ENCODE peak calls at places on chromosomes 6 and 20, in eight cellular contexts. S is testis, T is ovary, D is stomach, Z is left ventricle myocardium inferior, I is GM12878, O is hepatocyte, R is adrenal gland. L is an unnamed sample.
A peak's percentile ranks its signal among the peaks of the same experiment; 100 is the strongest.

GRCh38 chr6:18121580-18122127 is 823 bp downstream of the NHLRC1 start:
- DNase-seq in S (no peak), T (no peak), D (no peak), Z (no peak), I (no peak), O (no peak), R (no peak), L (peak; percentile 10)

GRCh38 chr20:35398660-35399144 is 13.1 kb downstream of the UQCC1 start:
- DNase-seq in S (no peak), T (no peak), D (no peak), Z (no peak), I (no peak), O (no peak), R (no peak), L (no peak)

GRCh38 chr6:40397287-40398033 is 189.7 kb downstream of the LRFN2 start:
- DNase-seq in S (no peak), T (no peak), D (no peak), Z (no peak), I (no peak), O (no peak), R (no peak), L (no peak)

GRCh38 chr6:127190552-127190951 is 72.1 kb downstream of the RSPO3 start:
- DNase-seq in S (no peak), T (no peak), D (no peak), Z (no peak), I (no peak), O (peak; percentile 46), R (no peak), L (no peak)

GRCh38 chr6:135182120-135182992 is 1.2 kb downstream of the MYB start:
- DNase-seq in S (no peak), T (no peak), D (peak; percentile 31), Z (no peak), I (no peak), O (peak; percentile 28), R (peak; percentile 15), L (no peak)

GRCh38 chr6:128508588-128509296 is 11.7 kb downstream of the PTPRK start:
- DNase-seq in S (no peak), T (no peak), D (no peak), Z (no peak), I (no peak), O (peak; percentile 48), R (no peak), L (no peak)

GRCh38 chr20:38231786-38232130 is 28.8 kb downstream of the KIAA1755 start:
- DNase-seq in S (peak; percentile 53), T (no peak), D (no peak), Z (peak; percentile 55), I (no peak), O (no peak), R (peak; percentile 41), L (no peak)

GRCh38 chr20:57908691-57909090 is 198.9 kb upstream of the PMEPA1 start:
- DNase-seq in S (no peak), T (no peak), D (no peak), Z (no peak), I (no peak), O (no peak), R (no peak), L (no peak)

GRCh38 chr20:20459726-20460125 is 91.8 kb downstream of the INSM1 start:
- DNase-seq in S (no peak), T (no peak), D (no peak), Z (no peak), I (no peak), O (no peak), R (no peak), L (no peak)

GRCh38 chr6:150395388-150396009 is 26.7 kb downstream of the IYD start:
- DNase-seq in S (peak; percentile 81), T (no peak), D (no peak), Z (no peak), I (no peak), O (peak; percentile 82), R (peak; percentile 47), L (peak; percentile 4)

GRCh38 chr6:26576929-26577719 is 19.6 kb upstream of the ABT1 start:
- DNase-seq in S (peak; percentile 67), T (no peak), D (no peak), Z (peak; percentile 44), I (no peak), O (peak; percentile 69), R (no peak), L (peak; percentile 45)

GRCh38 chr6:13075491-13075845 is 252.9 kb downstream of the TBC1D7 start:
- DNase-seq in S (no peak), T (no peak), D (no peak), Z (no peak), I (no peak), O (no peak), R (no peak), L (no peak)

GRCh38 chr6:154410619-154411044 is 54.0 kb upstream of the IPCEF1 start:
- DNase-seq in S (peak; percentile 68), T (peak; percentile 70), D (no peak), Z (no peak), I (no peak), O (peak; percentile 68), R (peak; percentile 64), L (no peak)

DNA sequence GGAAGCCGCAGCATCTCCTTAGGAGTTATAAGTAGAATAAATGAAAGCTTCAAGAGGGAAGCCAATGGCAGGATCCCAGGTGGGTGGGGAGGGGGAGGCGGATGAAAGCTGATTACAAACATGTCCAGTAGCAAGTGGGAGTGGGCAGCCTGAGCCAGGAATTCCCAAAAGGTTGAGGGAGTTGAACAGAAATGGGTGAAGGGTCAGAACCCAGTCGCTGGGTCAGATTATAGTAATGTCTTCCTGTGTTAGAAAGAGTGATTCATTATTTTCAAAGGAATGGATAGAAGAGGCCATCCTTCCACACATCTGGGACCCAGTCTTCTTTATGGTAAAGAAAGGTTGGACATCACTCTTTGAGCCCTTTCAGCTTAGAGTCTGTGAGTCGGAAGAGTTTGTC is 41.0 kb upstream of the FAM50B start:
- DNase-seq in S (no peak), T (no peak), D (no peak), Z (no peak), I (no peak), O (no peak), R (no peak), L (no peak)
- H3K4me3 ChIP-seq in S (no peak overlapping the region), T (no peak overlapping the region), D (no peak overlapping the region), Z (no peak overlapping the region), I (no peak overlapping the region), O (no peak overlapping the region), R (no peak overlapping the region), L (no peak overlapping the region)

GRCh38 chr6:78438135-78438534 is 429.2 kb upstream of the IRAK1BP1 start:
- DNase-seq in S (no peak), T (no peak), D (no peak), Z (no peak), I (no peak), O (no peak), R (no peak), L (no peak)

GRCh38 chr6:78436335-78436734 is 431.0 kb upstream of the IRAK1BP1 start:
- DNase-seq in S (peak; percentile 19), T (no peak), D (no peak), Z (no peak), I (no peak), O (peak; percentile 4), R (no peak), L (no peak)
- TF ChIP-seq CTCF in S (no peak), T (no peak), D (no peak), Z (no peak), I (peak; percentile 15), O (peak; percentile 12), R (no peak), L (peak; percentile 13)

GRCh38 chr6:160082627-160083026 is 39.0 kb upstream of the SLC22A1 start:
- DNase-seq in S (no peak), T (no peak), D (no peak), Z (no peak), I (no peak), O (no peak), R (no peak), L (no peak)

GRCh38 chr6:160085713-160086505 is 35.7 kb upstream of the SLC22A1 start:
- DNase-seq in S (no peak), T (no peak), D (no peak), Z (no peak), I (no peak), O (no peak), R (no peak), L (no peak)

GRCh38 chr6:160085226-160085625 is 36.4 kb upstream of the SLC22A1 start:
- DNase-seq in S (no peak), T (no peak), D (no peak), Z (no peak), I (no peak), O (no peak), R (no peak), L (no peak)

GRCh38 chr6:160086754-160087153 is 34.9 kb upstream of the SLC22A1 start:
- DNase-seq in S (no peak), T (no peak), D (no peak), Z (no peak), I (no peak), O (no peak), R (no peak), L (no peak)

DNA sequence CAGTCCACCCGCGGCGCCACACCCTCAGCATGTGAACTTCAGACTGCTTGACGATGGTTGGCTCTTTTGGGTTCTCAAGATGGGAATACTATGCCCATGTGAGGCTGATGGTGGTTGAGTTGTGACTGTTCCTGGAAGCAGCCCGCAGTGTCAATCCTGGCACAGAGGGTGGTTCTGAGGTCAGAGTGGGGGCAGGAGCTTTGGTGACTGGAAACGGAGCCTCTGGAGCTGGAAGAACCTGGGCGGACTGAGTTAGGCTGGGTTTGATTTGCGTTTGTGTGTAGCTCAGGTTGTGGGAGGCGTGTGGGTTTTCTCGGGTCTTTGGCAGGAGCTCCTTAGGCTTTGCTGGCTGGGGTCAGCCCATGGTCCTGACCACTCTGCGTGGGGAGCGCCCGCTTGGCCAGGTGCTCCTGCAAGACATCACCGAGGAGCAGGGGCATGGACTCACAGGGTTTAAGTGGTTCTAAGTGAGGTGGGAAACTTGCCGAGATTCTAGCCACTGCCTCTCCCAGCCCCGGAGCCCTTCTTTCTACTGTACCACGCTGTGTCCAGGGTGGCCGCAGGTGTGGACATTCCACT is 37.3 kb upstream of the SLC22A1 start:
- DNase-seq in S (no peak), T (no peak), D (no peak), Z (no peak), I (no peak), O (no peak), R (no peak), L (no peak)
- H3K36me3 ChIP-seq in S (no peaks in the 10 kb centered on the region), T (no peaks in the 10 kb centered on the region), D (peaks cover 100% of the 10 kb centered on the region), Z (peaks cover 100% of the 10 kb centered on the region), I (peaks cover 20% of the 10 kb centered on the region), O (no peaks in the 10 kb centered on the region), R (no peaks in the 10 kb centered on the region), L (peaks cover 43% of the 10 kb centered on the region)

GRCh38 chr6:32254761-32255211 is 30.9 kb upstream of the NOTCH4 start:
- DNase-seq in S (peak; percentile 39), T (peak; percentile 35), D (no peak), Z (no peak), I (no peak), O (no peak), R (no peak), L (no peak)
- H3K4me3 ChIP-seq in S (peak overlapping the region; percentile 53), T (peak overlapping the region; percentile 40), D (peak overlapping the region; percentile 42), Z (peak overlapping the region; percentile 60), I (no peak overlapping the region), O (peak overlapping the region; percentile 6), R (peak overlapping the region; percentile 11), L (no peak overlapping the region)

GRCh38 chr20:48745330-48745729 is 82.5 kb downstream of the PREX1 start:
- DNase-seq in S (no peak), T (no peak), D (no peak), Z (no peak), I (no peak), O (no peak), R (no peak), L (no peak)
- TF ChIP-seq CTCF in S (no peak), T (no peak), D (no peak), Z (no peak), I (no peak), O (no peak), R (peak; percentile 12), L (no peak)

GRCh38 chr20:62175711-62176110 is 7.1 kb upstream of the MTG2 start:
- DNase-seq in S (no peak), T (no peak), D (no peak), Z (no peak), I (no peak), O (no peak), R (no peak), L (no peak)
- H3K36me3 ChIP-seq in S (no peaks in the 10 kb centered on the region), T (no peaks in the 10 kb centered on the region), D (peaks cover 73% of the 10 kb centered on the region), Z (peaks cover 54% of the 10 kb centered on the region), I (no peaks in the 10 kb centered on the region), O (no peaks in the 10 kb centered on the region), R (no peaks in the 10 kb centered on the region), L (peaks cover 3% of the 10 kb centered on the region)

L was measured in GM06990.